ENCODE peak calls at places on chromosomes 6 and 20, in five cellular contexts. P, V, K, E and O are unnamed samples.

GRCh38 chr6:1767481-1768246 is 157.9 kb downstream of the FOXC1 start:
- DNase-seq in E (no peak), V (no peak), K (peak), P (peak), O (peak)

GRCh38 chr6:159068904-159069578 is 24.2 kb upstream of the TAGAP start:
- DNase-seq in K (no peak), E (no peak), P (no peak), V (no peak), O (no peak)

GRCh38 chr20:21156266-21156665 is 30.4 kb downstream of the KIZ start:
- DNase-seq in E (no peak), P (peak), K (no peak), V (no peak), O (peak)

GRCh38 chr6:104134876-104135275 is 724.8 kb downstream of the HACE1 start:
- DNase-seq in P (no peak), V (no peak), K (no peak), E (no peak), O (no peak)

GRCh38 chr6:92541457-92542060 is 877.8 kb downstream of the EPHA7 start:
- DNase-seq in K (no peak), V (no peak), E (no peak), P (no peak), O (no peak)

GRCh38 chr20:1034420-1034799 is 32.3 kb upstream of the RSPO4 start:
- DNase-seq in V (no peak), P (no peak), E (no peak), K (no peak), O (no peak)

GRCh38 chr6:70456725-70457124 is 43.4 kb downstream of the FAM135A start:
- DNase-seq in P (no peak), V (no peak), E (no peak), K (no peak), O (no peak)

GRCh38 chr6:124319410-124319809 is 515.7 kb downstream of the NKAIN2 start:
- DNase-seq in P (no peak), K (no peak), E (no peak), V (no peak), O (no peak)

GRCh38 chr6:68468244-68468884 is 166.7 kb upstream of the ADGRB3 start:
- DNase-seq in E (no peak), K (no peak), V (peak), P (no peak), O (no peak)

GRCh38 chr20:54431545-54431944 is 43.8 kb upstream of the DOK5 start:
- DNase-seq in K (no peak), P (no peak), E (no peak), V (no peak), O (no peak)